ENCODE peak calls at places on chromosome 16, in five cellular contexts. One of them, this sample, is unnamed.

GRCh38 chr16:86899156-86899555 is 320.8 kb downstream of the FOXL1 start:
- DNase-seq in stimulated activated naive CD8-positive, alpha-beta T cell treated with anti-CD3 and anti-CD28 coated beads, Interleukin-15, Interleukin-2, amounts not matched to agents 100 U/mL and 50 U/mL, for 24 hours: no peak
- DNase-seq in effector memory CD8-positive, alpha-beta T cell: no peak
- DNase-seq in foreskin fibroblast: no peak
- DNase-seq in T-helper 2 cell: no peak
- DNase-seq in this sample: no peak

GRCh38 chr16:1290032-1290431 is 19.4 kb upstream of the UBE2I start:
- DNase-seq in stimulated activated naive CD8-positive, alpha-beta T cell treated with anti-CD3 and anti-CD28 coated beads, Interleukin-15, Interleukin-2, amounts not matched to agents 100 U/mL and 50 U/mL, for 24 hours: no peak
- DNase-seq in effector memory CD8-positive, alpha-beta T cell: no peak
- DNase-seq in foreskin fibroblast: no peak
- DNase-seq in T-helper 2 cell: no peak
- DNase-seq in this sample: no peak

GRCh38 chr16:49755291-49755611 is 100.7 kb downstream of the ZNF423 start:
- DNase-seq in stimulated activated naive CD8-positive, alpha-beta T cell treated with anti-CD3 and anti-CD28 coated beads, Interleukin-15, Interleukin-2, amounts not matched to agents 100 U/mL and 50 U/mL, for 24 hours: no peak
- DNase-seq in effector memory CD8-positive, alpha-beta T cell: no peak
- DNase-seq in foreskin fibroblast: peak
- DNase-seq in T-helper 2 cell: no peak
- DNase-seq in this sample: peak

GRCh38 chr16:4556112-4556511 is at the start of gene C16orf96:
- DNase-seq in stimulated activated naive CD8-positive, alpha-beta T cell treated with anti-CD3 and anti-CD28 coated beads, Interleukin-15, Interleukin-2, amounts not matched to agents 100 U/mL and 50 U/mL, for 24 hours: no peak
- DNase-seq in effector memory CD8-positive, alpha-beta T cell: no peak
- DNase-seq in foreskin fibroblast: no peak
- DNase-seq in T-helper 2 cell: no peak
- DNase-seq in this sample: no peak

GRCh38 chr16:19196871-19197270 is 28.8 kb downstream of the SYT17 start:
- DNase-seq in stimulated activated naive CD8-positive, alpha-beta T cell treated with anti-CD3 and anti-CD28 coated beads, Interleukin-15, Interleukin-2, amounts not matched to agents 100 U/mL and 50 U/mL, for 24 hours: no peak
- DNase-seq in effector memory CD8-positive, alpha-beta T cell: no peak
- DNase-seq in foreskin fibroblast: no peak
- DNase-seq in T-helper 2 cell: no peak
- DNase-seq in this sample: no peak

GRCh38 chr16:27595993-27596392 is 46.0 kb downstream of the KATNIP start:
- DNase-seq in stimulated activated naive CD8-positive, alpha-beta T cell treated with anti-CD3 and anti-CD28 coated beads, Interleukin-15, Interleukin-2, amounts not matched to agents 100 U/mL and 50 U/mL, for 24 hours: no peak
- DNase-seq in effector memory CD8-positive, alpha-beta T cell: no peak
- DNase-seq in foreskin fibroblast: no peak
- DNase-seq in T-helper 2 cell: no peak
- DNase-seq in this sample: no peak

GRCh38 chr16:86929149-86929871 is 351.0 kb downstream of the FOXL1 start:
- DNase-seq in stimulated activated naive CD8-positive, alpha-beta T cell treated with anti-CD3 and anti-CD28 coated beads, Interleukin-15, Interleukin-2, amounts not matched to agents 100 U/mL and 50 U/mL, for 24 hours: no peak
- DNase-seq in effector memory CD8-positive, alpha-beta T cell: no peak
- DNase-seq in foreskin fibroblast: peak
- DNase-seq in T-helper 2 cell: no peak
- DNase-seq in this sample: no peak

GRCh38 chr16:61792194-61792904 is 243.9 kb downstream of the CDH8 start:
- DNase-seq in stimulated activated naive CD8-positive, alpha-beta T cell treated with anti-CD3 and anti-CD28 coated beads, Interleukin-15, Interleukin-2, amounts not matched to agents 100 U/mL and 50 U/mL, for 24 hours: no peak
- DNase-seq in effector memory CD8-positive, alpha-beta T cell: no peak
- DNase-seq in foreskin fibroblast: peak
- DNase-seq in T-helper 2 cell: no peak
- DNase-seq in this sample: no peak

GRCh38 chr16:86508947-86509758 is 1.2 kb upstream of the FOXF1 start:
- DNase-seq in stimulated activated naive CD8-positive, alpha-beta T cell treated with anti-CD3 and anti-CD28 coated beads, Interleukin-15, Interleukin-2, amounts not matched to agents 100 U/mL and 50 U/mL, for 24 hours: no peak
- DNase-seq in effector memory CD8-positive, alpha-beta T cell: no peak
- DNase-seq in foreskin fibroblast: peak
- DNase-seq in T-helper 2 cell: no peak
- DNase-seq in this sample: peak

GRCh38 chr16:72072514-72073342 is 9.7 kb downstream of the HPR start:
- DNase-seq in stimulated activated naive CD8-positive, alpha-beta T cell treated with anti-CD3 and anti-CD28 coated beads, Interleukin-15, Interleukin-2, amounts not matched to agents 100 U/mL and 50 U/mL, for 24 hours: no peak
- DNase-seq in effector memory CD8-positive, alpha-beta T cell: no peak
- DNase-seq in foreskin fibroblast: no peak
- DNase-seq in T-helper 2 cell: no peak
- DNase-seq in this sample: no peak

GRCh38 chr16:56985288-56985961 is 3.9 kb upstream of the NLRC5 start:
- DNase-seq in stimulated activated naive CD8-positive, alpha-beta T cell treated with anti-CD3 and anti-CD28 coated beads, Interleukin-15, Interleukin-2, amounts not matched to agents 100 U/mL and 50 U/mL, for 24 hours: peak
- DNase-seq in effector memory CD8-positive, alpha-beta T cell: no peak
- DNase-seq in foreskin fibroblast: peak
- DNase-seq in T-helper 2 cell: no peak
- DNase-seq in this sample: peak

GRCh38 chr16:2033057-2033911 is 6.6 kb downstream of the NHERF2 start:
- DNase-seq in stimulated activated naive CD8-positive, alpha-beta T cell treated with anti-CD3 and anti-CD28 coated beads, Interleukin-15, Interleukin-2, amounts not matched to agents 100 U/mL and 50 U/mL, for 24 hours: no peak
- DNase-seq in effector memory CD8-positive, alpha-beta T cell: no peak
- DNase-seq in foreskin fibroblast: peak
- DNase-seq in T-helper 2 cell: no peak
- DNase-seq in this sample: no peak

GRCh38 chr16:69561901-69562300 is 3.9 kb upstream of the NFAT5 start:
- DNase-seq in stimulated activated naive CD8-positive, alpha-beta T cell treated with anti-CD3 and anti-CD28 coated beads, Interleukin-15, Interleukin-2, amounts not matched to agents 100 U/mL and 50 U/mL, for 24 hours: no peak
- DNase-seq in effector memory CD8-positive, alpha-beta T cell: no peak
- DNase-seq in foreskin fibroblast: no peak
- DNase-seq in T-helper 2 cell: no peak
- DNase-seq in this sample: no peak

GRCh38 chr16:66298006-66298405 is 68.5 kb upstream of the CDH5 start:
- DNase-seq in stimulated activated naive CD8-positive, alpha-beta T cell treated with anti-CD3 and anti-CD28 coated beads, Interleukin-15, Interleukin-2, amounts not matched to agents 100 U/mL and 50 U/mL, for 24 hours: no peak
- DNase-seq in effector memory CD8-positive, alpha-beta T cell: no peak
- DNase-seq in foreskin fibroblast: no peak
- DNase-seq in T-helper 2 cell: no peak
- DNase-seq in this sample: peak

GRCh38 chr16:86189934-86190333 is 291.0 kb downstream of the IRF8 start:
- DNase-seq in stimulated activated naive CD8-positive, alpha-beta T cell treated with anti-CD3 and anti-CD28 coated beads, Interleukin-15, Interleukin-2, amounts not matched to agents 100 U/mL and 50 U/mL, for 24 hours: no peak
- DNase-seq in effector memory CD8-positive, alpha-beta T cell: no peak
- DNase-seq in foreskin fibroblast: no peak
- DNase-seq in T-helper 2 cell: no peak
- DNase-seq in this sample: no peak

GRCh38 chr16:84356591-84357116 is 11.7 kb upstream of the ATP2C2 start:
- DNase-seq in stimulated activated naive CD8-positive, alpha-beta T cell treated with anti-CD3 and anti-CD28 coated beads, Interleukin-15, Interleukin-2, amounts not matched to agents 100 U/mL and 50 U/mL, for 24 hours: no peak
- DNase-seq in effector memory CD8-positive, alpha-beta T cell: no peak
- DNase-seq in foreskin fibroblast: no peak
- DNase-seq in T-helper 2 cell: no peak
- DNase-seq in this sample: no peak

GRCh38 chr16:48531011-48531962 is 78.7 kb downstream of the N4BP1 start:
- DNase-seq in stimulated activated naive CD8-positive, alpha-beta T cell treated with anti-CD3 and anti-CD28 coated beads, Interleukin-15, Interleukin-2, amounts not matched to agents 100 U/mL and 50 U/mL, for 24 hours: no peak
- DNase-seq in effector memory CD8-positive, alpha-beta T cell: no peak
- DNase-seq in foreskin fibroblast: peak
- DNase-seq in T-helper 2 cell: no peak
- DNase-seq in this sample: no peak

GRCh38 chr16:85579883-85580607 is 33.1 kb upstream of the GSE1 start:
- DNase-seq in stimulated activated naive CD8-positive, alpha-beta T cell treated with anti-CD3 and anti-CD28 coated beads, Interleukin-15, Interleukin-2, amounts not matched to agents 100 U/mL and 50 U/mL, for 24 hours: no peak
- DNase-seq in effector memory CD8-positive, alpha-beta T cell: no peak
- DNase-seq in foreskin fibroblast: no peak
- DNase-seq in T-helper 2 cell: no peak
- DNase-seq in this sample: no peak

GRCh38 chr16:81003610-81004460 is 2.9 kb downstream of the CMC2 start:
- DNase-seq in stimulated activated naive CD8-positive, alpha-beta T cell treated with anti-CD3 and anti-CD28 coated beads, Interleukin-15, Interleukin-2, amounts not matched to agents 100 U/mL and 50 U/mL, for 24 hours: peak
- DNase-seq in effector memory CD8-positive, alpha-beta T cell: no peak
- DNase-seq in foreskin fibroblast: no peak
- DNase-seq in T-helper 2 cell: no peak
- DNase-seq in this sample: no peak

GRCh38 chr16:70512456-70512855 is 10.9 kb downstream of the COG4 start:
- DNase-seq in stimulated activated naive CD8-positive, alpha-beta T cell treated with anti-CD3 and anti-CD28 coated beads, Interleukin-15, Interleukin-2, amounts not matched to agents 100 U/mL and 50 U/mL, for 24 hours: no peak
- DNase-seq in effector memory CD8-positive, alpha-beta T cell: no peak
- DNase-seq in foreskin fibroblast: peak
- DNase-seq in T-helper 2 cell: no peak
- DNase-seq in this sample: no peak

GRCh38 chr16:85463228-85463611 is 149.9 kb upstream of the GSE1 start:
- DNase-seq in stimulated activated naive CD8-positive, alpha-beta T cell treated with anti-CD3 and anti-CD28 coated beads, Interleukin-15, Interleukin-2, amounts not matched to agents 100 U/mL and 50 U/mL, for 24 hours: no peak
- DNase-seq in effector memory CD8-positive, alpha-beta T cell: no peak
- DNase-seq in foreskin fibroblast: no peak
- DNase-seq in T-helper 2 cell: no peak
- DNase-seq in this sample: no peak

GRCh38 chr16:53071748-53072301 is 17.0 kb downstream of the CHD9 start:
- DNase-seq in stimulated activated naive CD8-positive, alpha-beta T cell treated with anti-CD3 and anti-CD28 coated beads, Interleukin-15, Interleukin-2, amounts not matched to agents 100 U/mL and 50 U/mL, for 24 hours: no peak
- DNase-seq in effector memory CD8-positive, alpha-beta T cell: no peak
- DNase-seq in foreskin fibroblast: no peak
- DNase-seq in T-helper 2 cell: no peak
- DNase-seq in this sample: no peak

GRCh38 chr16:65922923-65923322 is 443.6 kb upstream of the CDH5 start:
- DNase-seq in stimulated activated naive CD8-positive, alpha-beta T cell treated with anti-CD3 and anti-CD28 coated beads, Interleukin-15, Interleukin-2, amounts not matched to agents 100 U/mL and 50 U/mL, for 24 hours: no peak
- DNase-seq in effector memory CD8-positive, alpha-beta T cell: no peak
- DNase-seq in foreskin fibroblast: no peak
- DNase-seq in T-helper 2 cell: no peak
- DNase-seq in this sample: no peak

GRCh38 chr16:84042308-84042878 is at the start of gene SLC38A8:
- DNase-seq in stimulated activated naive CD8-positive, alpha-beta T cell treated with anti-CD3 and anti-CD28 coated beads, Interleukin-15, Interleukin-2, amounts not matched to agents 100 U/mL and 50 U/mL, for 24 hours: no peak
- DNase-seq in effector memory CD8-positive, alpha-beta T cell: no peak
- DNase-seq in foreskin fibroblast: no peak
- DNase-seq in T-helper 2 cell: no peak
- DNase-seq in this sample: no peak